ENCODE peak calls at places on chromosomes 7 and 10, in ten cellular contexts. D, Q, F, C, Z, T, J, O, R and K are unnamed samples.

GRCh38 chr7:78939669-78940068 is 513.8 kb downstream of the MAGI2 start:
- DNase-seq in D (no peak), Q (no peak), F (no peak), C (no peak), Z (no peak), T (no peak), J (no peak), O (no peak), R (no peak), K (no peak)

GRCh38 chr7:142797799-142798377 is 27.1 kb downstream of the PRSS2 start:
- DNase-seq in D (no peak), Q (no peak), F (no peak), C (no peak), Z (no peak), T (no peak), J (no peak), O (no peak), R (no peak), K (peak)

GRCh38 chr7:113085781-113086390 is 741 bp downstream of the GPR85 start:
- DNase-seq in D (peak), Q (no peak), F (no peak), C (peak), Z (no peak), T (peak), J (no peak), O (no peak), R (no peak), K (no peak)

GRCh38 chr10:86644412-86645110 is 9.8 kb upstream of the OPN4 start:
- DNase-seq in D (peak), Q (peak), F (no peak), C (no peak), Z (no peak), T (no peak), J (no peak), O (no peak), R (no peak), K (peak)

GRCh38 chr7:24828871-24829661 is 71.8 kb upstream of the GSDME start:
- DNase-seq in D (peak), Q (no peak), F (no peak), C (no peak), Z (no peak), T (no peak), J (no peak), O (no peak), R (no peak), K (no peak)

GRCh38 chr7:102215281-102215680 is 71.4 kb upstream of the SH2B2 start:
- DNase-seq in D (no peak), Q (no peak), F (no peak), C (no peak), Z (no peak), T (no peak), J (no peak), O (no peak), R (no peak), K (no peak)

GRCh38 chr7:117875566-117875965 is 2.3 kb upstream of the CTTNBP2 start:
- DNase-seq in D (peak), Q (no peak), F (no peak), C (no peak), Z (no peak), T (no peak), J (no peak), O (no peak), R (no peak), K (no peak)

GRCh38 chr10:43204943-43205671 is 61.8 kb downstream of the RASGEF1A start:
- DNase-seq in D (peak), Q (peak), F (peak), C (no peak), Z (no peak), T (peak), J (peak), O (peak), R (peak), K (peak)

GRCh38 chr10:23238015-23238414 is 45.9 kb downstream of the PTF1A start:
- DNase-seq in D (no peak), Q (no peak), F (no peak), C (no peak), Z (no peak), T (no peak), J (no peak), O (no peak), R (no peak), K (no peak)

GRCh38 chr10:97921581-97922377 is 72.1 kb downstream of the GOLGA7B start:
- DNase-seq in D (no peak), Q (no peak), F (no peak), C (peak), Z (no peak), T (no peak), J (no peak), O (no peak), R (no peak), K (no peak)

GRCh38 chr10:67861750-67862460 is 22.6 kb upstream of the SIRT1 start:
- DNase-seq in D (no peak), Q (no peak), F (no peak), C (no peak), Z (no peak), T (no peak), J (no peak), O (no peak), R (no peak), K (no peak)

GRCh38 chr10:129507216-129507615 is 40.2 kb downstream of the MGMT start:
- DNase-seq in D (no peak), Q (no peak), F (no peak), C (no peak), Z (no peak), T (no peak), J (no peak), O (no peak), R (no peak), K (no peak)

GRCh38 chr7:7099584-7100014 is 82.7 kb upstream of the C1GALT1 start:
- DNase-seq in D (peak), Q (no peak), F (no peak), C (no peak), Z (no peak), T (peak), J (no peak), O (no peak), R (peak), K (no peak)

GRCh38 chr10:69663548-69663947 is 33.5 kb downstream of the FAM241B start:
- DNase-seq in D (peak), Q (no peak), F (no peak), C (no peak), Z (no peak), T (no peak), J (no peak), O (no peak), R (no peak), K (no peak)

GRCh38 chr10:126109893-126110292 is 213.5 kb downstream of the FANK1 start:
- DNase-seq in D (no peak), Q (no peak), F (no peak), C (no peak), Z (no peak), T (no peak), J (no peak), O (no peak), R (no peak), K (no peak)

GRCh38 chr10:34236927-34237326 is 578.2 kb downstream of the PARD3 start:
- DNase-seq in D (peak), Q (no peak), F (no peak), C (no peak), Z (no peak), T (no peak), J (no peak), O (no peak), R (no peak), K (no peak)

GRCh38 chr10:6388261-6388893 is 185.6 kb downstream of the PFKFB3 start:
- DNase-seq in D (no peak), Q (no peak), F (no peak), C (no peak), Z (no peak), T (no peak), J (no peak), O (no peak), R (no peak), K (no peak)